ENCODE peak calls at places on chromosomes 5 and 9, in ten cellular contexts. B is ecto neural progenitor cell, M is AG09309, C is NCI-H2171 treated with DMSO at 0.1 percent for 48 hours, L is SJSA1, Q is psoas muscle, U is COLO829, K is NCI-H1694, D is germinal center, Z is NCI-H2081. R is an unnamed sample.

GRCh38 chr9:21155501-21155900 is 11.0 kb downstream of the IFNA21 start:
- DNase-seq in B (no peak), D (no peak), L (no peak), K (no peak), Q (no peak), M (no peak), C (no peak), Z (no peak), U (no peak), R (no peak)

GRCh38 chr5:1199649-1200494 is 1.5 kb upstream of the SLC6A19 start:
- DNase-seq in B (no peak), Z (no peak), M (no peak), U (no peak), C (no peak), D (no peak), Q (no peak), L (no peak), K (no peak), R (no peak)

GRCh38 chr9:83628540-83628939 is 5.6 kb downstream of the IDNK start:
- DNase-seq in M (no peak), B (no peak), K (no peak), Q (no peak), C (no peak), Z (no peak), U (no peak), L (no peak), D (no peak), R (no peak)

GRCh38 chr9:34568783-34569182 is 20.7 kb downstream of the CNTFR start:
- DNase-seq in U (no peak), M (no peak), B (no peak), Z (no peak), C (peak), L (no peak), Q (no peak), K (peak), D (no peak), R (no peak)

GRCh38 chr5:386432-387341 is 56.3 kb upstream of the EXOC3 start:
- DNase-seq in K (no peak), C (no peak), B (peak), Q (no peak), L (no peak), U (no peak), M (no peak), D (no peak), Z (no peak), R (no peak)

GRCh38 chr9:34986541-34987047 is 3.0 kb upstream of the DNAJB5 start:
- DNase-seq in D (peak), U (no peak), B (peak), C (peak), L (no peak), Q (no peak), M (no peak), K (peak), Z (peak), R (no peak)

GRCh38 chr5:16461782-16462181 is 3.8 kb downstream of the ZNF622 start:
- DNase-seq in Z (no peak), Q (no peak), L (peak), K (no peak), C (no peak), D (no peak), U (no peak), M (peak), B (no peak), R (peak)

GRCh38 chr5:34717426-34718327 is 61.5 kb downstream of the RAI14 start:
- DNase-seq in K (no peak), U (no peak), M (peak), B (no peak), D (no peak), L (peak), C (no peak), Z (no peak), Q (no peak), R (peak)

GRCh38 chr5:155125696-155126095 is 112.1 kb downstream of the KIF4B start:
- DNase-seq in Z (no peak), D (no peak), U (no peak), C (no peak), B (no peak), L (no peak), M (no peak), Q (no peak), K (no peak), R (no peak)

GRCh38 chr9:113991714-113992113 is 86.4 kb downstream of the AMBP start:
- DNase-seq in D (no peak), B (no peak), C (no peak), M (no peak), L (no peak), Q (no peak), K (no peak), Z (no peak), U (no peak), R (no peak)

GRCh38 chr5:132269635-132270344 is 12.3 kb downstream of the PDLIM4 start:
- DNase-seq in U (no peak), K (no peak), C (no peak), Q (no peak), B (peak), Z (no peak), M (no peak), D (no peak), L (no peak), R (no peak)

GRCh38 chr9:76020654-76021053 is 130.2 kb downstream of the PCSK5 start:
- DNase-seq in D (no peak), K (no peak), L (no peak), Z (no peak), C (no peak), Q (no peak), U (no peak), B (no peak), M (no peak), R (no peak)

GRCh38 chr9:124260769-124261603 is 3.2 kb downstream of the NEK6 start:
- DNase-seq in Z (no peak), Q (no peak), L (peak), C (no peak), U (no peak), B (no peak), D (no peak), K (no peak), M (no peak), R (peak)